ENCODE peak calls at places on chromosome 18, in five cellular contexts. Q, P, S, M and C are unnamed samples.

GRCh38 chr18:36378194-36378593 is 80.7 kb downstream of the FHOD3 start:
- DNase-seq in P (no peak), S (no peak), M (peak), Q (no peak), C (no peak)

GRCh38 chr18:22348521-22349316 is 69.0 kb downstream of the CTAGE1 start:
- DNase-seq in P (peak), M (peak), Q (no peak), S (peak), C (no peak)

GRCh38 chr18:49566217-49566616 is 4.4 kb downstream of the LIPG start:
- DNase-seq in M (peak), P (no peak), Q (no peak), S (no peak), C (no peak)

GRCh38 chr18:44079602-44080001 is 601.1 kb upstream of the SETBP1 start:
- DNase-seq in S (no peak), P (peak), Q (no peak), M (peak), C (no peak)

GRCh38 chr18:61333271-61333745 is at the start of gene CDH20:
- DNase-seq in P (no peak), M (no peak), Q (no peak), S (no peak), C (no peak)

GRCh38 chr18:74803117-74803516 is 205.4 kb downstream of the ZNF407 start:
- DNase-seq in S (no peak), Q (peak), P (no peak), M (no peak), C (no peak)

GRCh38 chr18:3247243-3248061 is at the start of gene MYL12A:
- DNase-seq in P (peak), S (peak), M (peak), Q (peak), C (peak)

GRCh38 chr18:77645170-77645872 is 395.7 kb downstream of the GALR1 start:
- DNase-seq in P (no peak), M (no peak), Q (no peak), S (no peak), C (no peak)

GRCh38 chr18:11654736-11655604 is 34.1 kb upstream of the GNAL start:
- DNase-seq in P (peak), M (no peak), S (no peak), Q (peak), C (no peak)

GRCh38 chr18:49251451-49251850 is 209.0 kb downstream of the DYM start:
- DNase-seq in Q (no peak), S (no peak), M (no peak), P (no peak), C (no peak)

GRCh38 chr18:3623769-3624545 is 174.0 kb downstream of the TGIF1 start:
- DNase-seq in Q (peak), S (peak), P (peak), M (peak), C (no peak)

GRCh38 chr18:46459789-46460455 is 197.1 kb downstream of the LOXHD1 start:
- DNase-seq in S (no peak), Q (no peak), P (no peak), M (no peak), C (no peak)

GRCh38 chr18:61322265-61322873 is 10.9 kb upstream of the CDH20 start:
- DNase-seq in Q (peak), M (peak), S (no peak), P (peak), C (no peak)

GRCh38 chr18:48475635-48476549 is 62.9 kb upstream of the CTIF start:
- DNase-seq in Q (peak), M (peak), S (no peak), P (peak), C (no peak)

GRCh38 chr18:43322133-43322532 is 44.8 kb upstream of the SYT4 start:
- DNase-seq in M (no peak), S (no peak), Q (no peak), P (no peak), C (no peak)

GRCh38 chr18:67386028-67386427 is 130.5 kb downstream of the DSEL start:
- DNase-seq in S (no peak), P (peak), Q (no peak), M (peak), C (no peak)

GRCh38 chr18:13893418-13893760 is 21.9 kb downstream of the MC2R start:
- DNase-seq in P (no peak), Q (no peak), S (no peak), M (no peak), C (no peak)

GRCh38 chr18:23337599-23338444 is 115.3 kb upstream of the RIOK3 start:
- DNase-seq in P (peak), S (no peak), M (peak), Q (no peak), C (no peak)

GRCh38 chr18:52236134-52236533 is 103.9 kb upstream of the DCC start:
- DNase-seq in S (no peak), P (no peak), M (peak), Q (no peak), C (no peak)

GRCh38 chr18:63097198-63097597 is 222.4 kb downstream of the BCL2 start:
- DNase-seq in P (no peak), Q (no peak), S (no peak), M (no peak), C (no peak)

GRCh38 chr18:27604583-27604982 is 419.5 kb upstream of the CHST9 start:
- DNase-seq in Q (no peak), S (no peak), P (peak), M (peak), C (no peak)

GRCh38 chr18:13221821-13222220 is 3.3 kb downstream of the LDLRAD4 start:
- DNase-seq in P (no peak), M (peak), Q (no peak), S (peak), C (no peak)

GRCh38 chr18:28468903-28469302 is 292.0 kb upstream of the CDH2 start:
- DNase-seq in P (no peak), M (no peak), Q (no peak), S (no peak), C (no peak)

GRCh38 chr18:46916551-46917107 is 678 bp downstream of the PIAS2 start:
- DNase-seq in S (no peak), Q (no peak), P (peak), M (peak), C (no peak)

GRCh38 chr18:67410671-67411070 is 105.8 kb downstream of the DSEL start:
- DNase-seq in M (peak), S (no peak), P (peak), Q (no peak), C (no peak)

GRCh38 chr18:24726727-24727539 is 266.5 kb downstream of the HRH4 start:
- DNase-seq in P (peak), M (peak), Q (peak), S (no peak), C (peak)

GRCh38 chr18:11995445-11996189 is 14.3 kb downstream of the IMPA2 start:
- DNase-seq in P (peak), M (peak), Q (peak), S (peak), C (peak)

GRCh38 chr18:75209952-75210261 is 690 bp upstream of the TSHZ1 start:
- DNase-seq in Q (no peak), M (no peak), S (no peak), P (no peak), C (no peak)

GRCh38 chr18:395481-396250 is 104.8 kb downstream of the COLEC12 start:
- DNase-seq in M (peak), S (no peak), Q (no peak), P (peak), C (no peak)

GRCh38 chr18:76133873-76134272 is 361.2 kb downstream of the ZNF516 start:
- DNase-seq in M (no peak), Q (no peak), P (no peak), S (no peak), C (no peak)

DNA sequence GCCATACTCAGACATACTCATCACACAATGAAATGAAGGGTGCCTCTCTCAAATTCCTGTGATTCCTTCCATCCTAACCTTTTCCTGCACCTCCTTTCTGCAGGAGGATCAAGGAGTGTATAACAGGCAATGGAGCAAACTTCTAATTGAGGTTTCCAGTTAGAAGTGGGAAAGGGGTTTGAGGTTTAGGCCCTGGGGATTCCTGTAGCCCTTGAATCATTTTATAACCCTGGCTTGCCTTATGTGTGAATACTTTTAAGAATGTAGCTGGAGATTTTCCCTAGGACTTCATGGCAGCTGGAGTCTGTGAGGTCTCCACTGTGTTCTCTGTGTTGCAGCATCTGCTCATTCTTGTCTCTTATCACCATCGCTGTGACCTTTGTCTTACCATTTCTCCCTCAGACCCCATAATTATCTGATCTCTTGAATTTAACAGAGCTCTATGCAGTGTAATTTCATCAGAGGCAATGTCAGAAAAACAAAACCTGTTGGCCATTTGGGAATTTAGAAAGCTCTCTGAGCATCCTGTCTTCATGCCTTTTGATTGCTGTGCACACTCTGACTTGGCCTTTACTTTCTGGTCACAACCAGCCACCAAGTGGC is 370.1 kb upstream of the SLC14A2 start:
- DNase-seq in M (peak), Q (no peak), P (no peak), S (no peak), C (no peak)
- H3K27ac ChIP-seq in M (no peak), Q (no peak), P (peak), S (no peak), C (no peak)

GRCh38 chr18:53753616-53754015 is 470.9 kb downstream of the MBD2 start:
- DNase-seq in Q (no peak), S (no peak), M (no peak), P (no peak), C (no peak)
- H3K4me3 ChIP-seq in Q (no peak), S (no peak), M (no peak), P (no peak), C (no peak)

GRCh38 chr18:58416704-58417683 is 211.9 kb downstream of the ALPK2 start:
- DNase-seq in P (peak), Q (no peak), M (peak), S (no peak), C (no peak)

GRCh38 chr18:58416014-58416703 is 212.7 kb downstream of the ALPK2 start:
- DNase-seq in S (no peak), Q (no peak), M (no peak), P (no peak), C (no peak)

GRCh38 chr18:58412844-58413666 is 215.8 kb downstream of the ALPK2 start:
- DNase-seq in M (no peak), Q (no peak), S (no peak), P (no peak), C (no peak)

GRCh38 chr18:58411323-58411722 is 217.6 kb downstream of the ALPK2 start:
- DNase-seq in M (no peak), P (no peak), Q (no peak), S (no peak), C (no peak)

GRCh38 chr18:58413667-58414628 is 214.9 kb downstream of the ALPK2 start:
- DNase-seq in S (no peak), M (no peak), P (no peak), Q (no peak), C (no peak)
- H3K27ac ChIP-seq in S (no peak), M (no peak), P (no peak), Q (no peak), C (no peak)

DNA sequence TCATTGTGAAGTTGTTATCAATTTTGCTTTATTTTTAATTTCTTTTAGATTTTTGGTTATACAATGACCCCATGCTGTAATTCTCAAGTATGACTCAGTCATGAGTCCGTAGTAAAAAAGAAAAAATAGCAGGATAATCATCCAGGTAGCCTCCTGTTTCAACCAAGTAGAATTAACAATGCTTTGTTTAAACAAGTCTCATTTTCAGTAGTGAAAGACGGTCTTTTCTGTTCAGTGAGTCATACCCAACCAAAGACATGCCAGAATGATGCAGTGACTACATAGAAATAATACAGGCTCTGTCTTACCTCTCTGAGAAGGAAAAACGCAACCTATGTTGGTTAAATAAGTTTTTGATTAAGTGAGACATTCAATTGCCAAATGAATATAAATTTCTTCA is 67.8 kb upstream of the DSC1 start:
- DNase-seq in M (peak), S (no peak), Q (no peak), P (peak), C (no peak)
- H3K4me3 ChIP-seq in M (no peak), S (no peak), Q (no peak), P (no peak), C (no peak)

DNA sequence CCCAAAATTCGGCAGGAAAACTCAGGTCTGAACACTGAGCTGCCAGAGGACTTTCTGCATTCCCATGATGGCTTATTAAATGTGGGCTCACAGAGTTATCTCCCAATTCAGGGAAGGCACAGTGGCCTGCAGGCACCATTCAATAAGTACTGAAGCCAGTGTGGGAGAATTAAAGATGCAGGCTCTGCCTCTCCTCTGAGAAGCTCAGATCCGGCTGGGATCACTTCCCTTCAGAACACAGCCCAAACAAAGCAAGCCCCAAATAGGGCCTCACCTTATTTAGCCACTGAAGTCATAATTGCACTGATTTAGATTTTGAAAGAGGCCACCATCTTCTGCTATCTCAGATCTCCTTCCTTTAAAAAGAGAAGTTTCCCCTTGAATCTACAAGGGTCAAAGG is 94.3 kb downstream of the MAPK4 start:
- DNase-seq in Q (no peak), P (no peak), M (no peak), S (no peak), C (no peak)
- H3K27ac ChIP-seq in Q (no peak), P (no peak), M (no peak), S (peak), C (no peak)

GRCh38 chr18:10558967-10559298 is 33.1 kb downstream of the NAPG start:
- DNase-seq in Q (no peak), P (no peak), S (no peak), M (no peak), C (no peak)

GRCh38 chr18:10560457-10561045 is 34.7 kb downstream of the NAPG start:
- DNase-seq in Q (peak), S (no peak), M (peak), P (peak), C (peak)

GRCh38 chr18:10557085-10557677 is 31.4 kb downstream of the NAPG start:
- DNase-seq in Q (no peak), M (no peak), P (no peak), S (no peak), C (no peak)

GRCh38 chr18:10558243-10558966 is 32.6 kb downstream of the NAPG start:
- DNase-seq in P (no peak), M (no peak), S (no peak), Q (no peak), C (no peak)

DNA sequence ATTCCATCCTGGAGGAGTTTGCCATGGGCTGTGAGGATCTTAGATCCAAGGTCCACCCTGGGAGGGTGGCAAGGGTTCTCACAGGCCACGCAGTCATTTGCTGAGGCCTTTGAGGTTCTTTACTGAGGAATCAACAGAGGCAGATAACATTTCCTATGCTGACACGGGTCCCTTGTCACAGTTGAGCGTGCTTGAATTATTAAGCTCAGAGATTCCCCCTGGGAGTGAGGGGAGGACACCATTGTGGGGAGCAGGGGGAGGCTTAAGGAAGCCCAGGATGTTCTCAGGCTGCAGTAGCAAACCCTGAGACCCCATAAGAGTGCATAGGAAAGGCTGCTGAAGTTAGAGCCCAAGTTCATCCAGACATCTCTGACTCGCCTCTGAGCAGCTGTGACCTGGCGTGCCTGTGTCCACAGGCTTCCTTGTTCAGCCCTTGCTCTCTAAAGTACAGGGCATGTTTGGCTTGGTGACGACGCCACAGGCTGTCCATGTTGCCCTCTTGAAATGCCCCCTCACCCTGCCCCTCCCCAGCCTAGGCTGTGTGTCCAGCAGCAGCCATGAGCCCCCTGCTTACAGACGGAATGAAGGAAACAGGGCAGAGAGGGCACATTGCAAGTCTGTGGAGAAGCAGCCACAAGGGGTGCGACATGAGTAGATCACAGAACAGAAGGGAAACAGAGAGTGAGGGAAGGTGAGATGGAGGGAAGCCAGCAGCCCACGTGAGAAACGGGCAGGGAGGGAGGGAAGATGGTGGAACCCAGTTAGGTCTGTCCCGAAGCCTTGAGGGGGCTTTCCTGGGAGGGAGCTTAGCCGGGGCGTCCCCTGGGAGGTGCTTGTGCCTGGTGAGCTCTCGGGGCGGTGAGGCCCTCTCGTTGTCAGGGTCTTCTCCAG is 34.0 kb downstream of the NAPG start:
- DNase-seq in Q (peak), M (no peak), S (no peak), P (peak), C (no peak)
- H3K4me3 ChIP-seq in Q (no peak), M (no peak), S (peak), P (no peak), C (peak)

GRCh38 chr18:80246656-80247402 is 485 bp downstream of the PARD6G start:
- DNase-seq in S (peak), Q (peak), P (no peak), M (peak), C (no peak)

GRCh38 chr18:80244167-80244566 is 3.1 kb downstream of the PARD6G start:
- DNase-seq in M (no peak), P (no peak), S (no peak), Q (no peak), C (no peak)

GRCh38 chr18:80245781-80246655 is 1.3 kb downstream of the PARD6G start:
- DNase-seq in M (peak), P (no peak), Q (no peak), S (no peak), C (no peak)

GRCh38 chr18:80243204-80243603 is 4.1 kb downstream of the PARD6G start:
- DNase-seq in Q (no peak), P (no peak), M (no peak), S (no peak), C (no peak)

GRCh38 chr18:80244956-80245730 is 2.2 kb downstream of the PARD6G start:
- DNase-seq in M (no peak), P (no peak), Q (no peak), S (no peak), C (no peak)
- H3K27ac ChIP-seq in M (no peak), P (no peak), Q (no peak), S (no peak), C (no peak)

DNA sequence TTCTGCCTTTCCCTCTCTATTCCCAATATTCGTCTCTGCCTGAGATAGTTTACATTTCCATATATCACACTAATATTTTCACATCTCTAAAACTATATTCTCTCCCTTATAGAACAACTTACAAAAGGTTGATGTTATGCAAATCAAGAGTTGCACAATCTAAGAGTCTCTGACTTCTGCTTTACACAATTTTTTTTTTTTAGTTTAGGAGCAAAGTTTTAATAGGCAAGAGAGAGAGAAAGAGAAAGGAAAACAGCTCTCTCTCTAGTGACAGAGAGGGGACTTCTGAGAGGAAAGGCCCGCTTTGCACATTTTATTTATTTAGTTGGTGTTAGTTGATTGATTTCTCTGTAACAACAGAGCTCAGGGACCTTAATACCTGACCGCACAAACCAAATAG is 380.2 kb downstream of the TXNL1 start:
- DNase-seq in Q (no peak), S (no peak), P (peak), M (no peak), C (no peak)
- H3K4me3 ChIP-seq in Q (no peak), S (no peak), P (no peak), M (no peak), C (no peak)

GRCh38 chr18:9683418-9684396 is 24.4 kb upstream of the RAB31 start:
- DNase-seq in P (peak), Q (peak), S (no peak), M (peak), C (no peak)
- H3K27ac ChIP-seq in P (no peak), Q (peak), S (peak), M (peak), C (no peak)